ENCODE peak calls at places on chromosomes 11 and 22, in nine cellular contexts. Z is RPMI8226; Q is EL; E is hypothalamus; V is stimulated activated CD4-positive, alpha-beta T cell treated with anti-CD3 and anti-CD28 coated beads, TNF-alpha, amount 100 ng/mL, for 48 hours; K is AG10803; X is amniotic stem cell; H is M059J; S is C1 segment of cervical spinal cord. I is an unnamed sample.

GRCh38 chr11:69339916-69340565 is 46.1 kb downstream of the MYEOV start:
- DNase-seq in Z (no peak), Q (no peak), E (no peak), V (no peak), K (no peak), X (no peak), H (no peak), S (no peak), I (no peak)

GRCh38 chr11:63608353-63609345 is 5.6 kb downstream of the PLAAT3 start:
- DNase-seq in Z (no peak), Q (peak; percentile 88), E (no peak), V (no peak), K (peak; percentile 70), X (no peak), H (peak; percentile 91), S (no peak), I (peak; percentile 86)

GRCh38 chr22:49549851-49550430 is 277.7 kb downstream of the BRD1 start:
- DNase-seq in Z (no peak), Q (no peak), E (no peak), V (no peak), K (no peak), X (no peak), H (no peak), S (no peak), I (no peak)

GRCh38 chr11:120108154-120108784 is 29.6 kb downstream of the TRIM29 start:
- DNase-seq in Z (peak; percentile 59), Q (peak; percentile 48), E (peak; percentile 80), V (peak; percentile 37), K (peak; percentile 42), X (no peak), H (peak; percentile 40), S (peak; percentile 80), I (peak; percentile 65)

GRCh38 chr22:46897246-46897623 is 134.8 kb downstream of the TBC1D22A start:
- DNase-seq in Z (no peak), Q (no peak), E (no peak), V (no peak), K (no peak), X (no peak), H (no peak), S (no peak), I (no peak)

GRCh38 chr11:6474806-6475500 is 1.2 kb upstream of the TRIM3 start:
- DNase-seq in Z (no peak), Q (no peak), E (no peak), V (no peak), K (no peak), X (no peak), H (peak; percentile 11), S (no peak), I (no peak)

GRCh38 chr22:44879301-44879680 is 126.9 kb downstream of the ARHGAP8 start:
- DNase-seq in Z (no peak), Q (no peak), E (no peak), V (no peak), K (no peak), X (no peak), H (no peak), S (no peak), I (no peak)

GRCh38 chr11:6219359-6219758 is 14.0 kb downstream of the C11orf42 start:
- DNase-seq in Z (no peak), Q (peak; percentile 85), E (peak; percentile 8), V (no peak), K (peak; percentile 94), X (peak; percentile 81), H (peak; percentile 88), S (no peak), I (peak; percentile 92)

GRCh38 chr22:20442485-20443284 is 5.1 kb upstream of the SCARF2 start:
- DNase-seq in Z (no peak), Q (no peak), E (no peak), V (no peak), K (no peak), X (no peak), H (no peak), S (no peak), I (no peak)

GRCh38 chr11:65501005-65501529 is 2.2 kb downstream of the MALAT1 start:
- DNase-seq in Z (no peak), Q (no peak), E (no peak), V (no peak), K (no peak), X (no peak), H (no peak), S (no peak), I (no peak)

GRCh38 chr11:124642628-124643027 is 20.0 kb downstream of the TBRG1 start:
- DNase-seq in Z (no peak), Q (no peak), E (no peak), V (no peak), K (no peak), X (no peak), H (no peak), S (no peak), I (no peak)

GRCh38 chr11:96162816-96163499 is 180.0 kb downstream of the MAML2 start:
- DNase-seq in Z (no peak), Q (peak; percentile 89), E (no peak), V (no peak), K (peak; percentile 98), X (peak; percentile 79), H (peak; percentile 85), S (no peak), I (peak; percentile 99)

GRCh38 chr11:109229682-109230081 is 192.3 kb upstream of the C11orf87 start:
- DNase-seq in Z (no peak), Q (peak; percentile 46), E (no peak), V (no peak), K (peak; percentile 87), X (no peak), H (peak; percentile 85), S (no peak), I (no peak)

GRCh38 chr22:29914165-29914564 is 31.2 kb downstream of the MTMR3 start:
- DNase-seq in Z (no peak), Q (peak; percentile 87), E (no peak), V (no peak), K (peak; percentile 86), X (peak; percentile 58), H (peak; percentile 84), S (no peak), I (peak; percentile 62)

GRCh38 chr22:37483594-37484114 is 2.5 kb downstream of the MFNG start:
- DNase-seq in Z (no peak), Q (no peak), E (no peak), V (no peak), K (peak; percentile 23), X (no peak), H (no peak), S (no peak), I (no peak)

GRCh38 chr11:113404859-113405430 is 17.4 kb downstream of the ANKK1 start:
- DNase-seq in Z (no peak), Q (no peak), E (no peak), V (no peak), K (no peak), X (no peak), H (no peak), S (no peak), I (no peak)

GRCh38 chr11:69378303-69379141 is 84.6 kb downstream of the MYEOV start:
- DNase-seq in Z (no peak), Q (no peak), E (no peak), V (no peak), K (no peak), X (no peak), H (no peak), S (no peak), I (no peak)

GRCh38 chr22:35399114-35399677 is 744 bp upstream of the MCM5 start:
- DNase-seq in Z (peak; percentile 56), Q (no peak), E (no peak), V (no peak), K (no peak), X (no peak), H (no peak), S (no peak), I (no peak)

GRCh38 chr22:48535868-48536690 is 1291.6 kb downstream of the BRD1 start:
- DNase-seq in Z (no peak), Q (no peak), E (peak; percentile 81), V (no peak), K (peak; percentile 47), X (no peak), H (no peak), S (peak; percentile 58), I (no peak)

GRCh38 chr11:126601136-126601535 is 245.7 kb downstream of the ST3GAL4 start:
- DNase-seq in Z (no peak), Q (no peak), E (no peak), V (no peak), K (no peak), X (no peak), H (no peak), S (no peak), I (no peak)